ENCODE peak calls at places on chromosomes 13 and 19, in six cellular contexts. J, L, X, I, H and M are unnamed samples.

GRCh38 chr13:114129649-114130062 is 2.8 kb downstream of the RASA3 start:
- DNase-seq in J (no peak), L (no peak), X (no peak), I (no peak), H (no peak), M (peak; percentile 73)

GRCh38 chr19:40717880-40718773 is 1.2 kb downstream of the ITPKC start:
- DNase-seq in J (no peak), L (no peak), X (peak; percentile 38), I (peak; percentile 18), H (no peak), M (no peak)

GRCh38 chr13:112957295-112957677 is 11.7 kb upstream of the MCF2L start:
- DNase-seq in J (no peak), L (no peak), X (no peak), I (no peak), H (no peak), M (no peak)

GRCh38 chr13:112703935-112704633 is 14.2 kb downstream of the ATP11A start:
- DNase-seq in J (no peak), L (no peak), X (peak; percentile 78), I (no peak), H (no peak), M (no peak)

GRCh38 chr13:110125157-110125556 is 181.8 kb downstream of the COL4A1 start:
- DNase-seq in J (no peak), L (no peak), X (no peak), I (no peak), H (no peak), M (no peak)

GRCh38 chr13:107117327-107118012 is 549.5 kb upstream of the ARGLU1 start:
- DNase-seq in J (no peak), L (no peak), X (no peak), I (peak; percentile 2), H (no peak), M (no peak)

GRCh38 chr13:35898041-35898440 is 233.1 kb downstream of the DCLK1 start:
- DNase-seq in J (no peak), L (no peak), X (no peak), I (no peak), H (no peak), M (no peak)

GRCh38 chr13:28531195-28531955 is 36.4 kb upstream of the FLT1 start:
- DNase-seq in J (peak; percentile 27), L (peak; percentile 48), X (no peak), I (no peak), H (no peak), M (no peak)

GRCh38 chr13:73090116-73090811 is 31.5 kb downstream of the KLF5 start:
- DNase-seq in J (peak; percentile 60), L (no peak), X (peak; percentile 45), I (peak; percentile 95), H (no peak), M (peak; percentile 12)

GRCh38 chr13:46324976-46325375 is 62.1 kb downstream of the RUBCNL start:
- DNase-seq in J (no peak), L (no peak), X (no peak), I (no peak), H (no peak), M (no peak)

GRCh38 chr19:46378268-46378667 is 31.4 kb downstream of the PPP5C start:
- DNase-seq in J (no peak), L (no peak), X (no peak), I (no peak), H (no peak), M (no peak)

GRCh38 chr13:55219538-55219937 is 1921.2 kb upstream of the PRR20A start:
- DNase-seq in J (no peak), L (no peak), X (no peak), I (no peak), H (no peak), M (no peak)

GRCh38 chr19:4327877-4328242 is 10.8 kb downstream of the STAP2 start:
- DNase-seq in J (no peak), L (no peak), X (no peak), I (no peak), H (no peak), M (no peak)

GRCh38 chr19:44476559-44477408 is 23.5 kb downstream of the ZNF180 start:
- DNase-seq in J (no peak), L (no peak), X (peak; percentile 23), I (peak; percentile 16), H (no peak), M (no peak)

GRCh38 chr13:75946746-75947397 is 310.7 kb downstream of the LMO7 start:
- DNase-seq in J (no peak), L (no peak), X (no peak), I (no peak), H (no peak), M (no peak)

GRCh38 chr19:56367829-56368711 is 25.3 kb downstream of the ZNF582 start:
- DNase-seq in J (peak; percentile 93), L (peak; percentile 92), X (peak; percentile 96), I (peak; percentile 93), H (peak; percentile 40), M (peak; percentile 29)
- TF ChIP-seq GABPA in J (no peak), L (no peak), X (peak; percentile 14), I (no peak), H (no peak), M (no peak)

GRCh38 chr19:50638576-50638975 is 1.1 kb downstream of the SYT3 start:
- DNase-seq in J (no peak), L (no peak), X (no peak), I (no peak), H (no peak), M (no peak)
- H3K4me3 ChIP-seq in J (peak overlapping the region; percentile 64), L (peak overlapping the region; percentile 65), X (no peak overlapping the region), I (no peak overlapping the region), H (no peak overlapping the region), M (no peak overlapping the region)

GRCh38 chr19:3073159-3073563 is 10.9 kb upstream of the TLE5 start:
- DNase-seq in J (no peak), L (peak; percentile 75), X (peak; percentile 91), I (peak; percentile 71), H (no peak), M (no peak)
- TF ChIP-seq GABPA in J (no peak), L (no peak), X (no peak), I (no peak), H (no peak), M (no peak)

GRCh38 chr13:102400619-102401125 is 1.2 kb downstream of the FGF14 start:
- DNase-seq in J (no peak), L (peak; percentile 73), X (no peak), I (no peak), H (no peak), M (no peak)

GRCh38 chr13:102401305-102401704 is 543 bp downstream of the FGF14 start:
- DNase-seq in J (no peak), L (peak; percentile 45), X (no peak), I (no peak), H (no peak), M (no peak)

GRCh38 chr13:102402292-102402691 is 444 bp upstream of the FGF14 start:
- DNase-seq in J (peak; percentile 51), L (peak; percentile 88), X (no peak), I (no peak), H (no peak), M (no peak)

GRCh38 chr13:102401755-102402154 is at the start of gene FGF14:
- DNase-seq in J (no peak), L (peak; percentile 31), X (no peak), I (no peak), H (no peak), M (no peak)

GRCh38 chr13:102399791-102400618 is 1.8 kb downstream of the FGF14 start:
- DNase-seq in J (no peak), L (peak; percentile 78), X (no peak), I (no peak), H (no peak), M (no peak)
- H3K4me3 ChIP-seq in J (peak overlapping the region; percentile 38), L (peak overlapping the region; percentile 83), X (no peak overlapping the region), I (no peak overlapping the region), H (no peak overlapping the region), M (peak overlapping the region; percentile 21)

DNA sequence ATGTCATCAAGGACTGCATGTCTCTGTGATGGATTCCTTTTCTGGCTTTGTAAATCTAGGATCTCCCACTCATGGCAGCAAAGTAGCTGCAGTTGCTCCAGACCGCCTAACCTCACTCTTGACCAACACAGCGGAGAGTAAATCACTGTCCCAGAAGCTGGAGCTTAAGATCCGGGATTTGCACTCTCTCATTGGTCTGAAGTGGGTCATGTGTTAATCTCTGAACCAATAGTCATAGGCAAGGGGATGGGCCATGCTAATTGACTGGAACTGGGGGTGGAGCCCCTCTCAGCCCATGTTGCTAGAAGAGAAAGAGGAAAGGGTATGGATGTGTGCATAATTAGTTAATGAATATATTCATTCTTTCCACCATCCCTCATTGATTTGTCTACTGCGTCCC is 34.0 kb downstream of the VAV1 start:
- DNase-seq in J (no peak), L (no peak), X (peak; percentile 60), I (no peak), H (no peak), M (no peak)
- TF ChIP-seq GABPA in J (no peak), L (no peak), X (no peak), I (no peak), H (no peak), M (no peak)